ENCODE peak calls at places on chromosomes 6 and 20, in seven cellular contexts. B, T, A, U, C, H and V are unnamed samples.

GRCh38 chr20:63767456-63767855 is 27.9 kb downstream of the SLC2A4RG start:
- DNase-seq in B (no peak), T (no peak), A (no peak), U (no peak), C (no peak), H (no peak), V (no peak)

GRCh38 chr6:133040025-133040838 is 200.9 kb upstream of the EYA4 start:
- DNase-seq in B (peak), T (no peak), A (peak), U (no peak), C (peak), H (peak), V (no peak)

GRCh38 chr6:144377586-144377985 is 92.5 kb downstream of the UTRN start:
- DNase-seq in B (peak), T (peak), A (no peak), U (no peak), C (peak), H (no peak), V (no peak)

GRCh38 chr6:106730672-106731071 is 101.3 kb downstream of the QRSL1 start:
- DNase-seq in B (no peak), T (no peak), A (no peak), U (no peak), C (no peak), H (no peak), V (no peak)

GRCh38 chr6:89037156-89037900 is 43.2 kb upstream of the PNRC1 start:
- DNase-seq in B (no peak), T (no peak), A (no peak), U (peak), C (no peak), H (peak), V (no peak)

GRCh38 chr6:151716446-151717047 is 90.9 kb upstream of the ESR1 start:
- DNase-seq in B (no peak), T (no peak), A (peak), U (no peak), C (no peak), H (peak), V (no peak)

GRCh38 chr20:49406666-49407065 is 75.8 kb downstream of the KCNB1 start:
- DNase-seq in B (no peak), T (no peak), A (no peak), U (no peak), C (no peak), H (no peak), V (no peak)

GRCh38 chr20:38727602-38728236 is 3.4 kb downstream of the SLC32A1 start:
- DNase-seq in B (no peak), T (no peak), A (no peak), U (no peak), C (no peak), H (no peak), V (no peak)

GRCh38 chr6:7631466-7631865 is 41.5 kb downstream of the SNRNP48 start:
- DNase-seq in B (no peak), T (no peak), A (no peak), U (no peak), C (no peak), H (no peak), V (no peak)

GRCh38 chr6:53795702-53796450 is 1.1 kb downstream of the LRRC1 start:
- DNase-seq in B (peak), T (no peak), A (peak), U (peak), C (no peak), H (peak), V (peak)

GRCh38 chr20:47669157-47669425 is 116.2 kb downstream of the SULF2 start:
- DNase-seq in B (no peak), T (no peak), A (no peak), U (no peak), C (no peak), H (no peak), V (no peak)

GRCh38 chr6:74731921-74732320 is 473.9 kb downstream of the COL12A1 start:
- DNase-seq in B (peak), T (peak), A (no peak), U (no peak), C (peak), H (no peak), V (no peak)

GRCh38 chr6:79544299-79544927 is 7.2 kb upstream of the LCA5 start:
- DNase-seq in B (peak), T (no peak), A (no peak), U (no peak), C (peak), H (no peak), V (no peak)

GRCh38 chr6:130671119-130672104 is 155.8 kb upstream of the SMLR1 start:
- DNase-seq in B (no peak), T (no peak), A (no peak), U (peak), C (peak), H (no peak), V (no peak)

GRCh38 chr6:104325341-104326172 is 534.2 kb downstream of the HACE1 start:
- DNase-seq in B (no peak), T (no peak), A (peak), U (no peak), C (peak), H (peak), V (no peak)

GRCh38 chr20:2873747-2874041 is 413 bp downstream of the PTPRA start:
- DNase-seq in B (no peak), T (no peak), A (peak), U (no peak), C (no peak), H (peak), V (peak)

GRCh38 chr6:155638200-155638599 is 182.6 kb upstream of the NOX3 start:
- DNase-seq in B (no peak), T (no peak), A (no peak), U (no peak), C (no peak), H (no peak), V (no peak)

GRCh38 chr6:87840324-87840723 is 138.3 kb upstream of the AKIRIN2 start:
- DNase-seq in B (no peak), T (no peak), A (no peak), U (no peak), C (no peak), H (no peak), V (no peak)

GRCh38 chr6:87832025-87832825 is 130.2 kb upstream of the AKIRIN2 start:
- DNase-seq in B (peak), T (no peak), A (no peak), U (no peak), C (peak), H (peak), V (no peak)

GRCh38 chr6:87837444-87837843 is 135.4 kb upstream of the AKIRIN2 start:
- DNase-seq in B (no peak), T (no peak), A (no peak), U (no peak), C (no peak), H (no peak), V (no peak)

DNA sequence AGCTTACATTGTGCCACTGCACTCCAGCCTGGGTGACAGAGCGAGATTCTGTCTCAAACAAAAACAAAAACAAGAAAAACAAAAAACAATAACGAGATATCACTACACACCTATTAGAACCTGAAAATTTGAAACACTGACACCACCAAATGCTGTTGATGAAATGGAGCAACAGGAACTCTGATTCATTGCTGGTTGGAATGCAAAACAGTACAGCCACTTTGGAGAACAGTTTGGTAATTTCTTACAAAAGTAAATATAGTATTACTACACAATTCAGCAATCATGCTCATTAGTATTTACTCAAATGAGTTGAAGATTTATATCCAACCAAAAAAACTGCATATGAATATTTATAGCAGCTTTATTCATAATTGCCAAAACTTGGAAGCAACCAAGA is 135.8 kb upstream of the AKIRIN2 start:
- DNase-seq in B (no peak), T (no peak), A (no peak), U (no peak), C (no peak), H (no peak), V (no peak)
- TF ChIP-seq CTCF in B (no peak), T (no peak), A (no peak), U (no peak), C (no peak), H (no peak), V (no peak)

GRCh38 chr6:12260458-12261041 is 29.6 kb upstream of the EDN1 start:
- DNase-seq in B (no peak), T (no peak), A (no peak), U (no peak), C (no peak), H (no peak), V (no peak)

GRCh38 chr6:12261502-12261901 is 28.7 kb upstream of the EDN1 start:
- DNase-seq in B (no peak), T (no peak), A (no peak), U (no peak), C (no peak), H (no peak), V (no peak)

GRCh38 chr6:12254228-12254627 is 35.9 kb upstream of the EDN1 start:
- DNase-seq in B (no peak), T (no peak), A (no peak), U (no peak), C (no peak), H (no peak), V (no peak)

GRCh38 chr6:12258591-12258990 is 31.6 kb upstream of the EDN1 start:
- DNase-seq in B (no peak), T (no peak), A (no peak), U (no peak), C (no peak), H (no peak), V (no peak)

GRCh38 chr6:12258191-12258590 is 32.0 kb upstream of the EDN1 start:
- DNase-seq in B (no peak), T (no peak), A (no peak), U (no peak), C (no peak), H (no peak), V (no peak)
- H3K4me3 ChIP-seq in B (no peak), T (no peak), A (no peak), U (no peak), C (no peak), H (no peak), V (no peak)

DNA sequence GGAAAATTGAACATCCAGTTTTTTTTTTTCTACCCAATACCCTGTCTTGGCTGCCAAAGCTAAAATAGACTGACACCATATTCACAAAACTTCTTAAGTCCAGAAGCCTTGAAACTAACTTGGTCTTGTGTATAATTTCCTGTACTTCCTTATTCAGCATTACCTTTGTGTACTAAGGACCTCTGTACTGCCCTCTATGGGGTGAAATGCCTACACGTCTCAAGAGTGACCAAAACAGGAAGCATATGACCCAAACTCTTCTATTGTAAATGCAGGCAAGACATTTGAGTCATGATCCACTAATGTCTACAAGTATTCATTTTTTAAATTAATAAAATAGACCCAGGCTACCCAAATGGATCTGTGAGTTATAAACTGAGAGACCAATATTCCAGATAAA is 50.4 kb downstream of the HMGCLL1 start:
- DNase-seq in B (peak), T (peak), A (peak), U (no peak), C (peak), H (peak), V (no peak)
- TF ChIP-seq CTCF in B (peak), T (peak), A (peak), U (no peak), C (peak), H (peak), V (no peak)

DNA sequence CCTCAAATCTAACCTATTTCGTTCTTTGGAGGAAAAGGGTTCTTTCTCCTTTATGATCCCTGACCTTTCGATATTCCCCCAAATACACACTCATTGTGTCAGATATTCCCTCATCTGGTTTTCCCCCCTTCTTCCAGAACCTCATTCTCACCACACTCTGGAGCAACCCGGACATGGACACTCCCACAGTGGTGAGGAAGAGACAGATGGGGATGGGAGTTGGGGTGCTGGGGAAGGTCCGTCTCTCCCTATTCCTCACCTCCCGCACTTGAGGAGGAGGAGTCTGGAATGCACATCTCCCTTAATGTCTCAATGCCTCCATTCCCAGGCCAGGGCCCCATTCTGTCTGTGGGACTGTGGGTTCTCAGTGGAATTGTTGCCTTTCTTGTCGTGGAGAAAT is 1.3 kb downstream of the SLC39A7 start:
- DNase-seq in B (no peak), T (no peak), A (no peak), U (no peak), C (no peak), H (no peak), V (no peak)
- H3K4me3 ChIP-seq in B (peak), T (peak), A (peak), U (peak), C (peak), H (peak), V (peak)

GRCh38 chr6:20401403-20402180 is at the start of gene E2F3:
- DNase-seq in B (peak), T (peak), A (peak), U (peak), C (peak), H (peak), V (peak)

GRCh38 chr6:20404641-20405032 is 3.0 kb downstream of the E2F3 start:
- DNase-seq in B (peak), T (no peak), A (peak), U (no peak), C (peak), H (peak), V (no peak)

GRCh38 chr6:20402181-20403079 is 751 bp downstream of the E2F3 start:
- DNase-seq in B (no peak), T (no peak), A (peak), U (peak), C (no peak), H (peak), V (peak)

GRCh38 chr6:20403766-20404640 is 2.3 kb downstream of the E2F3 start:
- DNase-seq in B (peak), T (no peak), A (peak), U (no peak), C (peak), H (peak), V (peak)

GRCh38 chr6:20403080-20403765 is 1.5 kb downstream of the E2F3 start:
- DNase-seq in B (peak), T (no peak), A (peak), U (peak), C (peak), H (peak), V (peak)
- TF ChIP-seq CTCF in B (no peak), T (no peak), A (peak), U (no peak), C (no peak), H (no peak), V (no peak)

DNA sequence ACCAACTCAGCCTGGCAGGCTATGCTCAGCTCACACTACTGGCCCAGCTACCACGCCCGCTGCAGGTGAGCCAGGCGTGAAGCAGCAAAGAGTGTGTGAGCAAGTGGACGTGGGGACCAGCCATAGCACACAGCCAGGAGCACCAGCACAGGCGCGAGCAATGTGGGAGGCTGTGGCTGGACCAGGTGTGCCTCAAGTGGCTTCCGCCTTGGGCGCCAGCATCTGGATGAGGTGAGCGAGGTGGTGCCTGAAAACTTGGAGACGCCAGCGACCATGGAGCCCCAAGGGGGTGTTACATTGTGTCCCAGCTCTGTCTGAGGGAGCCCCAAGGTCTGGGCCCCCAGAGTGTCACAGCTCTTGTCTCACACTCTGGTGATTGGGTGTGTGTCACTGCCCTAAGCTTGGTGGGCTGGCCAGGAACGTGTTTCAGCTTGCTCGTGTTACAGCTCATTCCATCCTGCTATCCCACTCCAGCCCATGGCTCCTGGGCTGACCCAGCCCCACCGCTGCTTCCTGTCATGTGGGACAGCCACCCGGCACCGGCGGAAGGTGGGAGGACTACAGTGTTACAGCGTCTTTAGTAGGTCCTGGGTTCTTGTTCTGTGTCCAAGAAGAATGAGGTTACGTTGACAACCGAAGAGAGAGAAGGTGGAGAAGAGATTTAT is 508.0 kb upstream of the MMS22L start:
- DNase-seq in B (no peak), T (no peak), A (no peak), U (no peak), C (no peak), H (no peak), V (no peak)
- H3K4me3 ChIP-seq in B (no peak), T (no peak), A (peak), U (no peak), C (no peak), H (no peak), V (no peak)